ENCODE peak calls at places on chromosomes 7 and 10, in eight cellular contexts. K is neural crest cell, X is thyroid gland, R is ovary, Y is SK-N-SH, A is endodermal cell, N is endothelial cell, B is A549. E is an unnamed sample.

GRCh38 chr7:44388089-44388970 is 62.9 kb upstream of the CAMK2B start:
- DNase-seq in K (no peak), X (no peak), R (no peak), Y (no peak), A (peak), N (no peak), B (no peak), E (no peak)

GRCh38 chr7:151558575-151558974 is 38.9 kb upstream of the RHEB start:
- DNase-seq in K (no peak), X (no peak), R (no peak), Y (no peak), A (no peak), N (no peak), B (no peak), E (no peak)

GRCh38 chr7:69781412-69781846 is 183.2 kb downstream of the AUTS2 start:
- DNase-seq in K (no peak), X (peak), R (peak), Y (no peak), A (no peak), N (no peak), B (peak), E (no peak)

GRCh38 chr10:77780180-77780579 is 142.6 kb upstream of the KCNMA1 start:
- DNase-seq in K (no peak), X (no peak), R (no peak), Y (no peak), A (no peak), N (no peak), B (no peak), E (no peak)

GRCh38 chr10:119817991-119818888 is 54.4 kb downstream of the MCMBP start:
- DNase-seq in K (peak), X (peak), R (peak), Y (peak), A (peak), N (peak), B (no peak), E (no peak)

GRCh38 chr7:2738766-2739549 is 51.0 kb downstream of the AMZ1 start:
- DNase-seq in K (no peak), X (no peak), R (peak), Y (no peak), A (no peak), N (no peak), B (no peak), E (no peak)

GRCh38 chr7:96055717-96056116 is 266.2 kb downstream of the SLC25A13 start:
- DNase-seq in K (no peak), X (no peak), R (no peak), Y (no peak), A (no peak), N (no peak), B (no peak), E (no peak)

GRCh38 chr7:6392712-6393666 is 54.8 kb downstream of the DAGLB start:
- DNase-seq in K (no peak), X (peak), R (peak), Y (no peak), A (no peak), N (no peak), B (peak), E (no peak)

GRCh38 chr10:108789911-108790310 is 1133.4 kb downstream of the XPNPEP1 start:
- DNase-seq in K (no peak), X (no peak), R (no peak), Y (no peak), A (no peak), N (no peak), B (no peak), E (no peak)

GRCh38 chr10:71475243-71475871 is 78.6 kb downstream of the CDH23 start:
- DNase-seq in K (no peak), X (no peak), R (peak), Y (no peak), A (peak), N (peak), B (no peak), E (no peak)

GRCh38 chr10:74925716-74926115 is 99.3 kb downstream of the KAT6B start:
- DNase-seq in K (no peak), X (no peak), R (no peak), Y (peak), A (no peak), N (no peak), B (no peak), E (no peak)

GRCh38 chr7:13725591-13725990 is 263.9 kb downstream of the ETV1 start:
- DNase-seq in K (no peak), X (no peak), R (no peak), Y (no peak), A (no peak), N (no peak), B (no peak), E (no peak)

GRCh38 chr10:112711366-112711765 is 238.7 kb upstream of the TCF7L2 start:
- DNase-seq in K (no peak), X (no peak), R (no peak), Y (no peak), A (no peak), N (no peak), B (peak), E (no peak)

GRCh38 chr10:120854388-120854787 is 3.2 kb downstream of the WDR11 start:
- DNase-seq in K (no peak), X (no peak), R (no peak), Y (no peak), A (no peak), N (no peak), B (no peak), E (no peak)

GRCh38 chr7:1893025-1893424 is 222.9 kb downstream of the ELFN1 start:
- DNase-seq in K (no peak), X (no peak), R (no peak), Y (no peak), A (no peak), N (no peak), B (no peak), E (no peak)

GRCh38 chr7:100584046-100584676 is 1.8 kb downstream of the LRCH4 start:
- DNase-seq in K (no peak), X (peak), R (no peak), Y (no peak), A (peak), N (no peak), B (no peak), E (no peak)

GRCh38 chr7:81339946-81340345 is 421.1 kb upstream of the SEMA3C start:
- DNase-seq in K (no peak), X (no peak), R (no peak), Y (no peak), A (no peak), N (no peak), B (no peak), E (no peak)

GRCh38 chr10:48667960-48668541 is 16.6 kb upstream of the WDFY4 start:
- DNase-seq in K (no peak), X (no peak), R (no peak), Y (no peak), A (no peak), N (no peak), B (no peak), E (peak)

GRCh38 chr7:134778941-134779740 is at the start of gene CALD1:
- DNase-seq in K (peak), X (peak), R (peak), Y (peak), A (peak), N (peak), B (peak), E (no peak)

GRCh38 chr10:49161411-49161997 is 26.7 kb downstream of the TMEM273 start:
- DNase-seq in K (no peak), X (peak), R (no peak), Y (no peak), A (peak), N (no peak), B (peak), E (no peak)

GRCh38 chr7:31318308-31318707 is 22.2 kb downstream of the NEUROD6 start:
- DNase-seq in K (no peak), X (no peak), R (no peak), Y (no peak), A (no peak), N (no peak), B (no peak), E (no peak)

GRCh38 chr7:39621261-39621660 is 2.1 kb upstream of the RALA start:
- DNase-seq in K (no peak), X (no peak), R (no peak), Y (no peak), A (no peak), N (no peak), B (no peak), E (no peak)

GRCh38 chr7:115910541-115911164 is 119.9 kb downstream of the TFEC start:
- DNase-seq in K (no peak), X (no peak), R (no peak), Y (peak), A (no peak), N (no peak), B (peak), E (peak)

GRCh38 chr10:124680675-124681074 is 63.5 kb downstream of the FAM53B start:
- DNase-seq in K (no peak), X (no peak), R (no peak), Y (no peak), A (no peak), N (no peak), B (no peak), E (no peak)

DNA sequence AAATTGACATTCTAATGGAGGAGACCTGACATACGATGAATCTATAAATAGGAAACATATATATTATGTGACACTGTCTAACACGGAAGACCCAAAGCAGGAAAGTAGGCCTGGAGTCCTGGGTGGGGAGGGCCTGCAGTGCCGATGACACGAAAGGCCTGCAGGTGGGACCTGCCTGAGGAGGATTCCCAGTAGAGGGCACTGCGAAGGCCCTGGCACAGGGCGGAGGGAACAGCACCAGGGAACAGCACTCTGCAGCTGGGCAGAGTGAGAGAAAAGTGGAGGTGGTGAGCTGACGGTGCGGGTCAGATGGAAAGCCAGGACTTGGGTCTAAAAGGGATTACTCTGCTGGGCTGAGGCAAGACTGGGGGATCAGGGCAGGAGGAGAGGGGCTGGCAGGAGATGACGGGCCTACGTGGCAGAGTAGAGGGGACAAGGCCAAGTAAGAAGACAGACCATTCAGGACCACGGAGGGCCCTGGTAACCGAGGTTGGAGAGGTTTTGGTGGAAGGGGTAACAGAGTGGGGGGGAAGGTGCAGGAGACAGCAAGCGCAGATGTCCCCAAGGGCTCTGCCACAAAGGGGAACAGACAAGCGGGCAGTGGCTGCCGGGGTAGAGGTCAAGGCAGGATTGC is 8.1 kb downstream of the ZNF746 start:
- DNase-seq in K (no peak), X (no peak), R (no peak), Y (peak), A (peak), N (no peak), B (peak), E (no peak)
- TF ChIP-seq CTCF in K (no peak), X (no peak), R (no peak), Y (peak), A (peak), N (no peak), B (peak), E (peak)

DNA sequence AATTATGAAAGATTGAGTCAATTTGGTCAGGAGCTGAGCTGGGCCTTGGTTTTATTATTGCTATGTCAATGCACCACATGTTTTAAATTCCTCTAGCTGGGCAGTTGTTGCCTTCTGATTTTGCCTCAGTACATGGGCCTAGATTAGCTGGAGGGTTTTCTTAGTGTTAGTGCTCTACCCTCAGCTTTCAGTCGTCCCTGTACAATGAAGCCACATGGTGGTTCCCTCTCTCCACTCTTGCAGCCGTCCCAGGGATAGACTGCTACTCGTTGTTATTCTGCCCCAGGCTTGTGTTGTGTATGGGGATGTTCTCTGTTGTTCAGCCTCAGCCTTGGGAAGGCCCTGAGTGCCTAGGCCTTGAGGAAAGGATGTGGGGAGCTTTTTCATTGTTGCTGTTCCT is 37.0 kb downstream of the NHLRC2 start:
- DNase-seq in K (no peak), X (no peak), R (no peak), Y (no peak), A (no peak), N (no peak), B (no peak), E (no peak)
- TF ChIP-seq CTCF in K (no peak), X (no peak), R (no peak), Y (no peak), A (no peak), N (no peak), B (no peak), E (no peak)

GRCh38 chr7:131843862-131844261 is 287.4 kb upstream of the PODXL start:
- DNase-seq in K (no peak), X (no peak), R (no peak), Y (peak), A (no peak), N (no peak), B (peak), E (no peak)

GRCh38 chr7:131848033-131848432 is 291.6 kb upstream of the PODXL start:
- DNase-seq in K (no peak), X (no peak), R (no peak), Y (no peak), A (no peak), N (no peak), B (no peak), E (no peak)

GRCh38 chr7:131840291-131840690 is 283.9 kb upstream of the PODXL start:
- DNase-seq in K (no peak), X (no peak), R (no peak), Y (no peak), A (no peak), N (no peak), B (no peak), E (no peak)

GRCh38 chr7:131845573-131846337 is 289.3 kb upstream of the PODXL start:
- DNase-seq in K (no peak), X (no peak), R (no peak), Y (no peak), A (no peak), N (no peak), B (no peak), E (no peak)

GRCh38 chr7:131844380-131844779 is 288.0 kb upstream of the PODXL start:
- DNase-seq in K (no peak), X (no peak), R (no peak), Y (no peak), A (no peak), N (no peak), B (no peak), E (no peak)
- TF ChIP-seq CTCF in K (no peak), X (no peak), R (no peak), Y (peak), A (peak), N (no peak), B (no peak), E (no peak)

GRCh38 chr10:5977471-5978370 is at the start of gene IL15RA:
- DNase-seq in K (peak), X (peak), R (peak), Y (peak), A (peak), N (peak), B (peak), E (peak)
- TF ChIP-seq CTCF in K (no peak), X (no peak), R (peak), Y (no peak), A (peak), N (no peak), B (peak), E (peak)

GRCh38 chr10:21363753-21364104 is 161.8 kb downstream of the SKIDA1 start:
- DNase-seq in K (no peak), X (no peak), R (no peak), Y (no peak), A (peak), N (no peak), B (peak), E (no peak)
- TF ChIP-seq CTCF in K (no peak), X (no peak), R (no peak), Y (no peak), A (no peak), N (no peak), B (no peak), E (no peak)

DNA sequence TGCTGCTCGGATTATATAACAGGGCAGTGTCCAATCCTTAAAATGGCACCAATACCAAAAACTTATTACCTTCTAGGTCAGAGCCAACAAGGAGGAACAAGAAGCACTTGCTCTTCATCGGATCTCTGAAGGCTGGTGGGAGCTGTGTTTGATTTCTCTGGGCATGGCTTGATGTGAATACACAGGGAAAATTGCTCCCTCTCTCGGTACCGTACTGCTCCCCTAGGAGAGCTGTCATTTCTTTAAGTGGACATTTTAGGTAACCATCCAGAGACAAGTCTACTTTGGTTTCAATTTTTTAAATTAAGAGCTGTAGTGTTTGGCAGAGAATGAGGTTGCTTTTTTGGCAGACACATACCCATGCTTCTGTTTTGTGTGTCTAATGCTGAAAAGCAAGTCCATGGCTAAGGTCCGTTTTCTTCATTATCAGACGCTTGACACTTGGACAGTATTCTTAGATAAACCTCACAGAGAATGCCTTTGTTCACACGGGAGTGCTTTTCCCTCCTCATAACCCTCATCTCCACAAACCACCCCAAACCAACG is 61.2 kb upstream of the TRIL start:
- DNase-seq in K (no peak), X (no peak), R (no peak), Y (no peak), A (no peak), N (no peak), B (no peak), E (no peak)
- TF ChIP-seq CTCF in K (no peak), X (no peak), R (no peak), Y (no peak), A (no peak), N (no peak), B (no peak), E (no peak)

GRCh38 chr10:13743101-13743693 is 156.4 kb downstream of the PRPF18 start:
- DNase-seq in K (no peak), X (no peak), R (no peak), Y (no peak), A (no peak), N (no peak), B (no peak), E (peak)
- TF ChIP-seq CTCF in K (no peak), X (no peak), R (no peak), Y (no peak), A (no peak), N (no peak), B (no peak), E (peak)

DNA sequence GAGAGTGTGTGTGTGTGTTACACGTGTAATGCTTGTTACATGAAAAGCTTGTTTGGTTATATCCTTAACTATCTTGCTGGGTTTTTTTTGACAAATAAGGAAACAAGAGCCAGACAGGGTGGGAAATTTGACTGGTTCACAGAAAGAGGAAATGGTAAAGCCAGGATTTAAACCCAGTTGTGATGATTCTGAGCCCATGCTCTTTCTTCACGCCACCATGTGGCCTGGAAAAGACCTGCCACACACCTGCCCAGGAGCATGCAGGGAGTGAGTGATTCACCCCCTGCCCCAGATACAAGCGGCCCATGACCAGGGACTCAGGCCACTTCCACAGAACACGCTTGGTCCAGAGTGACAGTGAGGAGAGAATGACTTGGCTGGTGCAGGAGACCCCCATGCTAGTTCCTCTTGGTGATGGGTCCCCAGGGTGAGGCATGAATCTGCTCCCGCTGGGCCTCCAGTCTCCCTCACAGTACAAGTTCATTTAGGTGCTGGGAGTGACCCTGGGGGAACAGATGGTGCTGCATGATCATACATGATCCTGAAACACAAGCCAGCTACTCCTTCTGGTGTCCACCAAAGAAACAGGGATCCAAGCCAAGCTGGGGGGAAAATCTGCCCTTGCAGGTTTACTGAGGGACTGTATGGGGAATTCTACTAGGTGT is 21.0 kb upstream of the EIF5AL1 start:
- DNase-seq in K (no peak), X (no peak), R (no peak), Y (no peak), A (peak), N (no peak), B (no peak), E (peak)
- TF ChIP-seq CTCF in K (no peak), X (no peak), R (no peak), Y (no peak), A (peak), N (no peak), B (no peak), E (peak)

DNA sequence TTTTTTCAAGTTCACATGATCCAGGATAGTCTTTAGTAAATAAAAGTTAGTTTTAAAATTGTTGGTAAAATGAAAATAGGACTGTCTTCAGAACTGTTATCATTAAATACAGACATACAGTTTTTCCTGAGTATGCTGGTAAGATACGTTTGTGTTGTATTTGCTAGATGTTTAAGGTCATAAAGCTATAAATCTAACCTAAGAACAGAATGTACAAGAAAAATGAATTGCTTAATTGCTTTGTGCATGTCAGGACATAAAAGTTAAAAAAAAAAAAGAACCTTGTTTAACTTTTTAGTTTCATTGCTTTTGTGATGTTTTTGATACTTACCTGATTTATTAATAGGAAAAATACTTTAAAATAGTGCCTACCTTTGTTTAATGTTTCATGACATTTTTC is 29.2 kb upstream of the CLDN4 start:
- DNase-seq in K (no peak), X (no peak), R (no peak), Y (no peak), A (no peak), N (no peak), B (no peak), E (no peak)
- TF ChIP-seq CTCF in K (no peak), X (no peak), R (no peak), Y (no peak), A (no peak), N (no peak), B (no peak), E (no peak)

DNA sequence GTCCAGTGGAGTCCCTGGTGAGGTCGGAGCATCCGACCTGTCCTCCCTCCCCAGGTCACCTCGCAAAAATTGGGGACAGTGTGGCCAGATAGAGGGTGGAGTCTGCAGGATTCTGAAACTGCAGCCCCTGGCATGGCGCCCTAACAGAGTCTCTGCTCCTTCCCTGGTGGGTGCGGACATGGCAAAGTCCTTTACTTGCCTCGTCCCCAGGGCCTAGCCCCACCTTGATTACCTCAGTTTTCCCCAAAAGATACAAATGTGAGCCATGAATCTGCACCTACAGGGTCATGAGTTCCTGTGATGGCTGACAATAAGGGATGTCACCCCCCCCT is 47.7 kb downstream of the NPVF start:
- DNase-seq in K (no peak), X (no peak), R (no peak), Y (no peak), A (no peak), N (no peak), B (no peak), E (no peak)
- TF ChIP-seq CTCF in K (no peak), X (no peak), R (no peak), Y (no peak), A (no peak), N (peak), B (no peak), E (no peak)

E was measured in GM13977.